ENCODE peak calls at places on chromosome 21, in five cellular contexts. P is cardiac muscle cell; R is neural progenitor cell; G is activated CD8-positive, alpha-beta T cell treated with anti-CD3 and anti-CD28 coated beads for 36 hours; A is epithelial cell of esophagus. K is an unnamed sample.

GRCh38 chr21:31938330-31939301 is 65.8 kb downstream of the HUNK start:
- DNase-seq in P (peak; percentile 21), R (no peak), G (no peak), A (no peak), K (no peak)

GRCh38 chr21:14273736-14274538 is 58.0 kb downstream of the RBM11 start:
- DNase-seq in P (no peak), R (peak; percentile 17), G (no peak), A (peak; percentile 30), K (no peak)

GRCh38 chr21:31564439-31564838 is 95.1 kb upstream of the SOD1 start:
- DNase-seq in P (no peak), R (no peak), G (no peak), A (peak; percentile 27), K (no peak)

GRCh38 chr21:45990049-45990711 is 8.6 kb downstream of the COL6A1 start:
- DNase-seq in P (no peak), R (no peak), G (peak; percentile 0), A (no peak), K (no peak)

GRCh38 chr21:27839512-27840115 is 872.7 kb upstream of the ADAMTS5 start:
- DNase-seq in P (no peak), R (no peak), G (no peak), A (no peak), K (no peak)

GRCh38 chr21:25176637-25177412 is 430.5 kb downstream of the MRPL39 start:
- DNase-seq in P (no peak), R (no peak), G (no peak), A (no peak), K (peak; percentile 31)

GRCh38 chr21:26544208-26544607 is 28.9 kb downstream of the CYYR1 start:
- DNase-seq in P (no peak), R (no peak), G (no peak), A (no peak), K (no peak)

GRCh38 chr21:45935628-45936027 is 45.9 kb upstream of the COL6A1 start:
- DNase-seq in P (peak; percentile 18), R (peak; percentile 26), G (no peak), A (peak; percentile 13), K (no peak)

GRCh38 chr21:31132574-31133242 is 94.4 kb upstream of the KRTAP19-8 start:
- DNase-seq in P (no peak), R (no peak), G (peak; percentile 83), A (no peak), K (peak; percentile 23)

GRCh38 chr21:45471229-45472052 is 66.5 kb downstream of the COL18A1 start:
- DNase-seq in P (no peak), R (no peak), G (no peak), A (peak; percentile 91), K (no peak)

GRCh38 chr21:31927872-31928476 is 55.2 kb downstream of the HUNK start:
- DNase-seq in P (no peak), R (peak; percentile 23), G (no peak), A (no peak), K (no peak)

GRCh38 chr21:18608226-18608625 is 204.6 kb upstream of the TMPRSS15 start:
- DNase-seq in P (no peak), R (no peak), G (no peak), A (no peak), K (no peak)

GRCh38 chr21:32335601-32336575 is 37.2 kb downstream of the MRAP start:
- DNase-seq in P (no peak), R (no peak), G (no peak), A (no peak), K (no peak)

GRCh38 chr21:45048968-45049367 is 25.4 kb upstream of the ADARB1 start:
- DNase-seq in P (no peak), R (no peak), G (no peak), A (no peak), K (no peak)

GRCh38 chr21:45818276-45818903 is 163.2 kb upstream of the COL6A1 start:
- DNase-seq in P (no peak), R (no peak), G (peak; percentile 31), A (peak; percentile 59), K (no peak)

GRCh38 chr21:45381865-45382697 is 22.9 kb upstream of the COL18A1 start:
- DNase-seq in P (no peak), R (no peak), G (no peak), A (no peak), K (no peak)

GRCh38 chr21:21688877-21689276 is 690.7 kb downstream of the NCAM2 start:
- DNase-seq in P (peak; percentile 46), R (peak; percentile 67), G (peak; percentile 1), A (no peak), K (no peak)

GRCh38 chr21:17769049-17769845 is 49.9 kb downstream of the C21orf91 start:
- DNase-seq in P (no peak), R (no peak), G (no peak), A (peak; percentile 6), K (no peak)

GRCh38 chr21:30326390-30326789 is 6.3 kb upstream of the KRTAP26-1 start:
- DNase-seq in P (no peak), R (no peak), G (no peak), A (no peak), K (no peak)

GRCh38 chr21:33070921-33071877 is 1.3 kb downstream of the OLIG1 start:
- DNase-seq in P (peak; percentile 13), R (peak; percentile 60), G (peak; percentile 42), A (peak; percentile 18), K (peak; percentile 44)

GRCh38 chr21:33033094-33033951 is 7.6 kb downstream of the OLIG2 start:
- DNase-seq in P (no peak), R (peak; percentile 44), G (no peak), A (no peak), K (peak; percentile 30)

GRCh38 chr21:46129846-46130651 is 25.3 kb downstream of the FTCD start:
- DNase-seq in P (no peak), R (no peak), G (no peak), A (no peak), K (no peak)

GRCh38 chr21:46126321-46127238 is 28.7 kb downstream of the COL6A2 start:
- DNase-seq in P (no peak), R (no peak), G (no peak), A (no peak), K (no peak)

GRCh38 chr21:39911792-39912191 is 44.6 kb downstream of the PCP4 start:
- DNase-seq in P (no peak), R (no peak), G (no peak), A (no peak), K (no peak)

GRCh38 chr21:39915881-39916280 is 48.6 kb downstream of the PCP4 start:
- DNase-seq in P (no peak), R (no peak), G (no peak), A (no peak), K (no peak)

GRCh38 chr21:39913651-39914145 is 46.5 kb downstream of the PCP4 start:
- DNase-seq in P (no peak), R (no peak), G (no peak), A (no peak), K (no peak)

GRCh38 chr21:39908265-39908923 is 41.2 kb downstream of the PCP4 start:
- DNase-seq in P (no peak), R (peak; percentile 27), G (no peak), A (no peak), K (no peak)

GRCh38 chr21:39911286-39911685 is 44.0 kb downstream of the PCP4 start:
- DNase-seq in P (no peak), R (peak; percentile 19), G (no peak), A (no peak), K (no peak)
- TF ChIP-seq CTCF in P (no peak), R (peak; percentile 39), G (no peak), A (no peak), K (no peak)

DNA sequence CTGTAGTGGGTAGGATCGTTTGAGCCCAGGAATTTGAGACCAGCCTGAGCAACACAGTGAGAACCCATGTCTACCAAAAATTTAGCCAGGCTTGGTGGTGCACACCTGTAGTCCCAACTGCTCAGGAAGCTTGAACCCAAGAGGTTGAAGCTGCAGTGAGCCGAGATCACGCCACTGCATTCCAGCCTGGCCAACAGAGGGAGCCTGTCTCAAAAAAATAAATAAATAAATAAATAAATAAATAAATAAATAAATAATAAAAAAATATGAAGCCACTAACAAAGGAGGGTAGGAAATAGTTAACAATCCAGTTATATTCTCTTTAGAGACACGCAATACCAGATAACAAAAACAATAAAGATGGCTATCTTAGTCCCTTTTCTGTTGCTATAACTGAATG is 11.9 kb upstream of the CBR3 start:
- DNase-seq in P (no peak), R (no peak), G (no peak), A (no peak), K (no peak)
- TF ChIP-seq CTCF in P (peak; percentile 47), R (peak; percentile 47), G (no peak), A (peak; percentile 55), K (peak; percentile 6)

GRCh38 chr21:39153842-39154241 is 29.4 kb downstream of the PSMG1 start:
- DNase-seq in P (no peak), R (no peak), G (no peak), A (peak; percentile 51), K (no peak)

GRCh38 chr21:39153373-39153772 is 29.9 kb downstream of the PSMG1 start:
- DNase-seq in P (peak; percentile 24), R (peak; percentile 43), G (no peak), A (peak; percentile 16), K (no peak)

GRCh38 chr21:39149008-39149407 is 34.2 kb downstream of the PSMG1 start:
- DNase-seq in P (no peak), R (no peak), G (no peak), A (no peak), K (no peak)

GRCh38 chr21:39149882-39150281 is 33.4 kb downstream of the PSMG1 start:
- DNase-seq in P (no peak), R (no peak), G (no peak), A (no peak), K (no peak)

GRCh38 chr21:39150316-39150715 is 32.9 kb downstream of the PSMG1 start:
- DNase-seq in P (no peak), R (no peak), G (no peak), A (no peak), K (no peak)
- TF ChIP-seq CTCF in P (no peak), R (no peak), G (no peak), A (no peak), K (no peak)

DNA sequence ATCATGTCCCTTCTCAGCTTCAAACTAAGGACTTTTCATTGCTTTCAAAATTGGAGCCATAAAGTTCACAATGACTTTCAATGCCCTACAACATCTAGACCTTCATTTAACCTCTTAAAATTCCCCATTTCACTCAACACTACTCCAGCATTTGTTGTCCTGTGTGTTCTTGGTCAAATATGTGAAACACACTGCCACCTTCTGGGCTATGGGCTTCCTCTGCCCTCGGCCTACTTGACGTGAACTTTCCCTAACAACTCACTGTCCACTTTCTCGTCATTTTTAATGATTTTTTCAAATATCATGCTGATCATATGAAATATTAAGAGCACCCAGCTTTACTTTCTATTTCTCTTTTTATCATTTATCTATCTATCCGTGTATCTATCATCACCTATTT is 2018.4 kb downstream of the NCAM2 start:
- DNase-seq in P (peak; percentile 51), R (peak; percentile 57), G (no peak), A (no peak), K (no peak)
- TF ChIP-seq CTCF in P (no peak), R (peak; percentile 62), G (no peak), A (no peak), K (no peak)

DNA sequence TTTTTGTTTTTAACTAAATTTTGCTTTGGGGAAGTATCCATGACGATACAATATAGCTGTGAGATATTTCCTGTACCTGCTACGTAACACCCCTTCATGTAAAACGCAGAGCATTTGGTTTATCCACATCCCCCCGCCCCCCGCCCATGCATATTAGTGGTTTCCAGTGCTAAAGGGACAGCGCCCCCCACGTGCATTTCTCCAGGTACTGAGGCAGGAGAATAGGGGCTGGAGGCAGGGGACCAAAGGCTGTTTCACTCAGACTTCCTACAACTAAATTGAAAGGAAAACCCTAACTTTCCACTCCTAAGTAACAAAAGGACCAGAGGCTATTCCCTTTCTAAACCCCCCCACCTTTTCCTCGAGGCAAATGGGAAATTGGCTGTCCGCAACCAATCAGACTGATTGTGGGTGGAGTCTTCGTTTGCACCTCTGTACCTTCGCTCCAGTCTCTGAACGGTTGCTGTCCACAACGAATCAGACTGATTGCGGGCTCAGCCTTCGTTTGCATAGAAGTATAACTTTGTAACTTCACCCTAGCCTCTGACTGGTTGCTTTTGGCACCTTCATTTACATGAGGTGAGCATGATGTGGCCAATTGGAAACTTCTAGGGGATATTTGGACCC is 12.2 kb upstream of the RIPK4 start:
- DNase-seq in P (peak; percentile 77), R (peak; percentile 69), G (no peak), A (no peak), K (no peak)
- TF ChIP-seq CTCF in P (no peak), R (peak; percentile 35), G (no peak), A (no peak), K (no peak)

K was measured in GM13977.